ENCODE peak calls at places on chromosome 2, in six cellular contexts. J, N, Z, D, Q and X are unnamed samples.
A peak's percentile ranks its signal among the peaks of the same experiment; 100 is the strongest.

GRCh38 chr2:149089068-149089467 is 50.6 kb downstream of the LYPD6B start:
- DNase-seq in J (no peak), N (no peak), Z (peak; percentile 44), D (no peak), Q (no peak), X (no peak)

GRCh38 chr2:172698041-172698863 is 37.4 kb upstream of the RAPGEF4 start:
- DNase-seq in J (no peak), N (peak; percentile 88), Z (peak; percentile 94), D (no peak), Q (no peak), X (peak; percentile 85)

GRCh38 chr2:191038241-191038725 is 24.3 kb upstream of the STAT1 start:
- DNase-seq in J (no peak), N (no peak), Z (peak; percentile 85), D (no peak), Q (no peak), X (peak; percentile 35)

GRCh38 chr2:53826587-53827397 is 33.0 kb downstream of the GPR75 start:
- DNase-seq in J (no peak), N (no peak), Z (peak; percentile 72), D (peak; percentile 72), Q (no peak), X (peak; percentile 23)

GRCh38 chr2:236208281-236208900 is 40.2 kb upstream of the GBX2 start:
- DNase-seq in J (no peak), N (no peak), Z (no peak), D (no peak), Q (no peak), X (no peak)

GRCh38 chr2:101751875-101752619 is 54.5 kb downstream of the MAP4K4 start:
- DNase-seq in J (no peak), N (no peak), Z (no peak), D (no peak), Q (no peak), X (no peak)

GRCh38 chr2:129762386-129763189 is 216.9 kb upstream of the RAB6C start:
- DNase-seq in J (no peak), N (no peak), Z (no peak), D (no peak), Q (no peak), X (no peak)

GRCh38 chr2:69518836-69519235 is 81.6 kb upstream of the NFU1 start:
- DNase-seq in J (no peak), N (no peak), Z (peak; percentile 97), D (no peak), Q (peak; percentile 17), X (no peak)

GRCh38 chr2:18282026-18282425 is 278.4 kb downstream of the RDH14 start:
- DNase-seq in J (no peak), N (no peak), Z (peak; percentile 80), D (no peak), Q (no peak), X (no peak)